ENCODE peak calls at places on chromosomes 13 and 19, in six cellular contexts. One of them, this sample, is unnamed.

GRCh38 chr13:108495686-108496363 is 133.6 kb upstream of the MYO16 start:
- DNase-seq in AG09319: no peak
- DNase-seq in cardiac fibroblast: no peak
- DNase-seq in right atrium auricular region: no peak
- DNase-seq in WTC11: peak
- DNase-seq in GM13977: no peak
- DNase-seq in this sample: no peak

GRCh38 chr13:42405665-42406390 is 133.9 kb downstream of the AKAP11 start:
- DNase-seq in AG09319: no peak
- DNase-seq in cardiac fibroblast: peak
- DNase-seq in right atrium auricular region: no peak
- DNase-seq in WTC11: no peak
- DNase-seq in GM13977: peak
- DNase-seq in this sample: peak

GRCh38 chr13:102699419-102699961 is 4.6 kb upstream of the METTL21C start:
- DNase-seq in AG09319: no peak
- DNase-seq in cardiac fibroblast: no peak
- DNase-seq in right atrium auricular region: no peak
- DNase-seq in WTC11: no peak
- DNase-seq in GM13977: no peak
- DNase-seq in this sample: no peak

GRCh38 chr13:45178349-45179142 is 22.3 kb downstream of the KCTD4 start:
- DNase-seq in AG09319: no peak
- DNase-seq in cardiac fibroblast: peak
- DNase-seq in right atrium auricular region: no peak
- DNase-seq in WTC11: no peak
- DNase-seq in GM13977: no peak
- DNase-seq in this sample: no peak

GRCh38 chr19:33879818-33880575 is 83.3 kb downstream of the KCTD15 start:
- DNase-seq in AG09319: no peak
- DNase-seq in cardiac fibroblast: no peak
- DNase-seq in right atrium auricular region: no peak
- DNase-seq in WTC11: peak
- DNase-seq in GM13977: no peak
- DNase-seq in this sample: peak

GRCh38 chr13:71218960-71219359 is 648.0 kb downstream of the DACH1 start:
- DNase-seq in AG09319: no peak
- DNase-seq in cardiac fibroblast: no peak
- DNase-seq in right atrium auricular region: no peak
- DNase-seq in WTC11: peak
- DNase-seq in GM13977: no peak
- DNase-seq in this sample: peak

GRCh38 chr19:48258350-48258749 is 2.6 kb upstream of the CARD8 start:
- DNase-seq in AG09319: no peak
- DNase-seq in cardiac fibroblast: peak
- DNase-seq in right atrium auricular region: no peak
- DNase-seq in WTC11: no peak
- DNase-seq in GM13977: no peak
- DNase-seq in this sample: peak

GRCh38 chr19:50602496-50602895 is 34.3 kb upstream of the LRRC4B start:
- DNase-seq in AG09319: no peak
- DNase-seq in cardiac fibroblast: no peak
- DNase-seq in right atrium auricular region: no peak
- DNase-seq in WTC11: no peak
- DNase-seq in GM13977: no peak
- DNase-seq in this sample: no peak

GRCh38 chr19:54473071-54473941 is at the start of gene CDC42EP5:
- DNase-seq in AG09319: peak
- DNase-seq in cardiac fibroblast: peak
- DNase-seq in right atrium auricular region: peak
- DNase-seq in WTC11: no peak
- DNase-seq in GM13977: no peak
- DNase-seq in this sample: no peak

GRCh38 chr13:99386911-99387788 is 80.0 kb upstream of the GPR183 start:
- DNase-seq in AG09319: no peak
- DNase-seq in cardiac fibroblast: peak
- DNase-seq in right atrium auricular region: peak
- DNase-seq in WTC11: peak
- DNase-seq in GM13977: peak
- DNase-seq in this sample: peak
- TF ChIP-seq CTCF in AG09319: peak
- TF ChIP-seq CTCF in cardiac fibroblast: peak
- TF ChIP-seq CTCF in right atrium auricular region: peak
- TF ChIP-seq CTCF in WTC11: peak
- TF ChIP-seq CTCF in GM13977: peak
- TF ChIP-seq CTCF in this sample: peak

DNA sequence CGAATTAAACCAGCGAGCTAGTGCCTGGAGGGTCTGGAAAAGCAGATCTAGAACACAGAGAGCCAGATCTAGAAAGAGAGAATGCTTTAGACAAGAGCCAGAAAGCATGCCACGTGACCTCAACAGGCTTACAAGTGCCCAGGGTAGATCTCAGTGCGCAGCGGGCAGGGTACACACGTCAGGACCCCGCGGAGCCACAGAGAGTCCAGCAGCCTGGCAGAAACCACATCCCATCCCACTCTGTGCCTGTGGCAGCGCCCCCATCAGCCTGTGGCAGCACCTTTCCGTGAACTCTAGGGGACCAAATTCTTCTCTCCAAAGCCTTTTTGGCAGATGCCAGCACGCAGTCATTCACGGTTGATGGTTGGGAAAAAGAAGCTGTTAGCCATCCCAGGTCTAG is 5.9 kb downstream of the ARHGEF1 start:
- DNase-seq in AG09319: no peak
- DNase-seq in cardiac fibroblast: no peak
- DNase-seq in right atrium auricular region: no peak
- DNase-seq in WTC11: no peak
- DNase-seq in GM13977: no peak
- DNase-seq in this sample: no peak
- TF ChIP-seq CTCF in AG09319: no peak
- TF ChIP-seq CTCF in cardiac fibroblast: no peak
- TF ChIP-seq CTCF in right atrium auricular region: no peak
- TF ChIP-seq CTCF in WTC11: no peak
- TF ChIP-seq CTCF in GM13977: no peak
- TF ChIP-seq CTCF in this sample: no peak

DNA sequence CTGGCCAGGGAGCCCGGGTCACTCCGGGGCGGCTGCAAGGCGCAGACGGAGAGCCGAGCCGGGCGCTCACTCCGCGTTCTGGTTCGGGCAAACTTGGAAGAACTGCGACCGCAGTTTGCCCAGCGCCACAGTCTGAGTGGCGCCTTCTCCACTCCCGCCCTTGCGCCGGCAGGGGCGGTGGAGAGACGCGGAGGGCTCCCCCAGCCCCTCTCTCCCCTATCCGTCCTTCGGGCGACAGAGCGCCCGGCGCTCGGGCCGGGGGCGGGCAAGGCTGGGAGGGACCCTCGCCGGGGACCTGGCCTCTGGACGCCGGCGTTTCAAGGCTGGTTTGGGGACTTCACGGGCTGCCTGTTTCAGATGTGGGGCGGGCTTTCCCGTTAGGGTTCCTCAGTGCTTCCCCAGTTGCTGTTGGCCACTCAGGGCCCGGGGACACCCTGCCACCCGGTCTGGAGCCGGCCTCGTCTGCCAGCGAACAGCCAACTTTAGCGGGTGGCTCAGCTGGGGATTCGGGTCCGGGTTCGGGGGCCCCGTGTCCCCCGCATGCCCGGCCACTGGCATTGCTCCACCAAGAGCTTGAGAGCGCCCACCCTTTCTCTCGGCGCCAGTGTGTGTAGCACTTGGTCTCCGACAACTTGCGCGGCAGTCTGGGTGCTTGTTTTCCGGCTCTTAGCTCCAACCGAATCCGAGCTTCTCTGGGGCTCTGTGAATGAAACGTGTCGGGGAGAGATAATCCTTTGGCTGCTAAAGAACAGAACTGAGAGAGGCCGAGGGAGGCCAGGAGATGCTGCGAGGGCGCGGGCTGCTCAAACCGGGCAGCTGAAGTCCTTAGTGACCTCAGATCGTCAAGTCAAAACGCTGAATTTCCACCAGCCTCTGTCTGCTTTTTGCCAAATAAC is 1.5 kb downstream of the GPC6 start:
- DNase-seq in AG09319: no peak
- DNase-seq in cardiac fibroblast: peak
- DNase-seq in right atrium auricular region: peak
- DNase-seq in WTC11: peak
- DNase-seq in GM13977: peak
- DNase-seq in this sample: no peak
- TF ChIP-seq CTCF in AG09319: peak
- TF ChIP-seq CTCF in cardiac fibroblast: peak
- TF ChIP-seq CTCF in right atrium auricular region: peak
- TF ChIP-seq CTCF in WTC11: peak
- TF ChIP-seq CTCF in GM13977: no peak
- TF ChIP-seq CTCF in this sample: no peak

GRCh38 chr13:21453352-21454089 is 5.6 kb downstream of the ZDHHC20 start:
- DNase-seq in AG09319: peak
- DNase-seq in cardiac fibroblast: no peak
- DNase-seq in right atrium auricular region: no peak
- DNase-seq in WTC11: no peak
- DNase-seq in GM13977: no peak
- DNase-seq in this sample: no peak
- TF ChIP-seq CTCF in AG09319: no peak
- TF ChIP-seq CTCF in cardiac fibroblast: no peak
- TF ChIP-seq CTCF in right atrium auricular region: no peak
- TF ChIP-seq CTCF in WTC11: no peak
- TF ChIP-seq CTCF in GM13977: no peak
- TF ChIP-seq CTCF in this sample: no peak

DNA sequence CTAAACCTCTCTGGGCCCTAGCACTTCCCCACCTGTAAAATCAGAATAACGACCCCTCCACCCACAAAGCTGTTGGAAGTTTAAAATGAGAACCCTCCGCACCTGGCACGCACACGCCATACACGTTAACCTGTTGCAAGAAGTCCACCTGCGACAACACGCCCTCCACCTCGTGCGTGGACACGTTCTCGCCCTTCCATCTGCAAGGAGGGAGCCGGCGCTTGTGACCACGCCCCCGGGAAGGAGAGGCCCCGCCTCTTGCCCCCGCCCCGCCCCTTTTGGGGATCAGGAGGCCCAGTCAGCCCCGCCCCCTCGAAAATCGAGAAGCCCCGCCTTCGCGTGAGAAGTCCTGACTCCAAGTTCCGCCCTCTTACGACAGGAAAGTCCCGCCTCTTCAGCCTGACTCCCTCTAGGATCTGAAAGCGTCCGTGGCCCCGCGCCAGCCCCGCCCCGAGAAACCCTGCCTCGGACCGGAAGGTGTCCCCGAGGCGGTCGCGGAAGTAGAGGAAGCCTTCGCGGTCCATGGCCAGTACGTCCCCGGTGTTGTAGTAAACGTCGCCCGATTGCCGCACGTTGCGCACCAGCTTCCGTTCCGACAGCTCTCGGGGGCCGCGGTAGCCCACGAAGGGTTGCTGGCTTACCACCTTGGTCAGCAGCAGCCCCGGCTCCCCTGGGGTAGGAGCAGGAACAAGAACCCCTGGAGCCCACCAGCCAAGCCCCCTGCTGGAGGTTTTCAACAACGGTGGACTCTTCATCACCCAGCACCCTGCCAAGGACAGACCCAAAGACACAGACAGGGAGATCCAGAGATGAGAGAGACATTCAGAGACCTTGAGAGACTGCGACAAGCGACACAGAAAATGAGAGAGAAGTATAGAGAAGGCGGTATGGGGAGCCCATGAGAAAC is 12.5 kb downstream of the SLC27A5 start:
- DNase-seq in AG09319: peak
- DNase-seq in cardiac fibroblast: peak
- DNase-seq in right atrium auricular region: peak
- DNase-seq in WTC11: peak
- DNase-seq in GM13977: peak
- DNase-seq in this sample: peak
- TF ChIP-seq CTCF in AG09319: peak
- TF ChIP-seq CTCF in cardiac fibroblast: peak
- TF ChIP-seq CTCF in right atrium auricular region: peak
- TF ChIP-seq CTCF in WTC11: no peak
- TF ChIP-seq CTCF in GM13977: peak
- TF ChIP-seq CTCF in this sample: peak

DNA sequence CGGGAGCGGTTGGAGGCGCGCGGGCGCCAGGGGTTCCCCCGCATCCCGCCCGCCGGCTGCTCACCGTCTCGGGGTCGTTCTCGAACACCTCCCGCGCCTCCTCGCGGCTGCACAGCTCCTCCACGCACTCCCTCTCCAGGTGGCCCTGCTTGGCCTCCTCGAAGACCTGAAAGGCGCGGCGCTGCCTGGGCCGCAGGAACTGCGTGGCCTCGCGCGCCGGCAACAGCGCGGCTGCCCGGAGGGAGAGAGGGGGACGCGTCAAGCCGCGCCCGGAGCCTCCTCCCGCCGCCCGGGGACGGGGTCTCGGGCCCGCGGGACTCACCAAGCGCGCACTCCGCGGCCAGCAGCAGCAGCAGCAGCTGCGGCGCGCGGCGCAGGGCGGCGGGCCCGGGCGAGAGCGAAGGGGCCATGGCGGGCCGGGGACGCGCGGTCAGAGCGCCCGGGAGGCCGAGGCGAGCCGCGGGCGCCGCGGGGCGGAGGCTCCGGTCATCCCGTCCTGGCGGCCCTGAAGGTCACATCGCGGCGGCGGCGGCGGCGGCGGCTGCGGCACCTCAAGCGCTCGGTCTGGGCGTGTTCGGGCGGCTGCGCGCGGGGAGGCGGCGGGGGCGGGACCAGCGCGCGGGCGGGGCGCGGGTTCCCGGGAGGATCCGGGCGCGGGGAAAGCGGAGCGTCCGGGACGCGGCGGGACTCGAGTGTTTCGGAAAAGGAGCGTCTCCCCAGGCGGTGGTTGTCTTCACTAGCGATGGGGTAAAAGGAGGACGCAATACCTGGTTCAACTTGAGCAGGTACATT is at the start of gene GAS6:
- DNase-seq in AG09319: no peak
- DNase-seq in cardiac fibroblast: peak
- DNase-seq in right atrium auricular region: no peak
- DNase-seq in WTC11: peak
- DNase-seq in GM13977: peak
- DNase-seq in this sample: peak
- TF ChIP-seq CTCF in AG09319: no peak
- TF ChIP-seq CTCF in cardiac fibroblast: no peak
- TF ChIP-seq CTCF in right atrium auricular region: peak
- TF ChIP-seq CTCF in WTC11: no peak
- TF ChIP-seq CTCF in GM13977: no peak
- TF ChIP-seq CTCF in this sample: no peak